ENCODE peak calls at places on chromosome 11, in ten cellular contexts. Q is tibial artery, E is A549, V is PC-3, J is lower lobe of right lung, C is neuronal stem cell, Z is endothelial cell of umbilical vein, Y is transverse colon, P is body of pancreas, H is pancreas. R is an unnamed sample.

GRCh38 chr11:86570020-86570419 is 102.4 kb downstream of the ME3 start:
- DNase-seq in Q (no peak), P (no peak), E (no peak), C (no peak), Z (peak), J (no peak), H (no peak), V (no peak), Y (no peak), R (peak)

GRCh38 chr11:95088946-95089619 is 563 bp upstream of the ENDOD1 start:
- DNase-seq in E (peak), C (no peak), Q (no peak), Y (no peak), P (peak), J (no peak), Z (no peak), H (no peak), V (no peak), R (no peak)

GRCh38 chr11:116215471-116216113 is 557.2 kb downstream of the BUD13 start:
- DNase-seq in V (no peak), Y (no peak), E (peak), C (no peak), Z (no peak), P (no peak), J (no peak), H (no peak), Q (no peak), R (peak)

GRCh38 chr11:133040289-133040893 is 491.9 kb downstream of the OPCML start:
- DNase-seq in E (no peak), J (no peak), V (no peak), Y (no peak), H (no peak), P (no peak), C (no peak), Z (no peak), Q (no peak), R (no peak)

GRCh38 chr11:46669606-46670243 is 30.7 kb downstream of the ARHGAP1 start:
- DNase-seq in Y (no peak), Q (no peak), V (peak), H (no peak), Z (no peak), J (no peak), P (no peak), E (peak), C (no peak), R (no peak)

GRCh38 chr11:77069336-77069968 is 2.7 kb downstream of the CAPN5 start:
- DNase-seq in E (no peak), Q (no peak), H (no peak), P (no peak), Z (no peak), V (no peak), C (no peak), Y (peak), J (no peak), R (no peak)

GRCh38 chr11:77604281-77604680 is 14.5 kb downstream of the AQP11 start:
- DNase-seq in C (no peak), V (no peak), H (no peak), Z (no peak), Q (no peak), Y (no peak), E (no peak), J (no peak), P (no peak), R (no peak)

GRCh38 chr11:35367491-35367890 is 51.9 kb downstream of the SLC1A2 start:
- DNase-seq in C (no peak), Y (no peak), Q (no peak), P (no peak), J (no peak), H (no peak), E (no peak), V (peak), Z (no peak), R (no peak)

GRCh38 chr11:43268161-43268560 is 43.6 kb upstream of the API5 start:
- DNase-seq in J (no peak), E (no peak), Y (no peak), V (no peak), H (peak), C (no peak), Z (no peak), P (peak), Q (no peak), R (no peak)

GRCh38 chr11:94194712-94195111 is 66.1 kb downstream of the PANX1 start:
- DNase-seq in E (no peak), Q (no peak), Z (no peak), C (no peak), J (no peak), P (no peak), H (no peak), V (no peak), Y (no peak), R (no peak)

GRCh38 chr11:123624974-123625373 is 29.4 kb downstream of the SCN3B start:
- DNase-seq in J (no peak), H (no peak), E (no peak), P (no peak), Z (no peak), V (no peak), C (no peak), Y (no peak), Q (no peak), R (peak)

GRCh38 chr11:48096588-48097525 is 116.5 kb downstream of the PTPRJ start:
- DNase-seq in C (no peak), V (peak), J (no peak), E (no peak), H (no peak), Z (no peak), Y (no peak), Q (no peak), P (no peak), R (no peak)

GRCh38 chr11:35418847-35419712 is at the start of gene SLC1A2:
- DNase-seq in E (peak), Q (no peak), H (peak), Y (no peak), Z (no peak), J (peak), C (peak), P (peak), V (no peak), R (peak)

GRCh38 chr11:35420371-35420770 is 1.0 kb upstream of the SLC1A2 start:
- DNase-seq in Z (no peak), C (peak), E (no peak), P (peak), H (peak), Y (no peak), J (peak), V (no peak), Q (no peak), R (peak)

GRCh38 chr11:55949330-55949729 is 13.1 kb upstream of the OR5I1 start:
- DNase-seq in C (no peak), H (no peak), P (no peak), Y (no peak), V (no peak), E (no peak), Z (no peak), Q (no peak), J (no peak), R (no peak)

DNA sequence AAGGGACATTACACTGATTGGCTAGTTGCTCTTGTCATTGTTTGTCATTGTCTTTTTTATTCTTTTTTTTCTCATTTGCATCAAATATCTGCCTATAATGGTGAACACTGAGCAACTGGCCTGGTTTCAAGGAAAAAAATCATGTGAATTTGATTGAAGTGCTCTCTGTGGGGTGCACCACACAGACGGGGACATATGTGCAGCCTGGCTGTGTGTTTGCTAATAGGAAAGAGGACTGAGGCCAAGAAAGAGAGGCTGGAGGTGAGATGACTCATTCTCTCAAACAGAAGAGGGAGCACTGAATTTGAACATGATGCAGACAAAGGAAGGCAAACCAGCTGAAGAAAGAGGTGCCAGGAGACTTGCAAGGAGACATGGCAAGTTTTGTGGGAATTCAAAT is 684.9 kb upstream of the CCDC90B start:
- DNase-seq in J (no peak), E (no peak), Q (no peak), Y (no peak), C (peak), P (peak), H (no peak), Z (no peak), V (no peak), R (peak)
- H3K27ac ChIP-seq in J (no peak), E (no peak), Q (no peak), Y (no peak), C (no peak), P (no peak), H (no peak), Z (no peak), V (no peak), R (no peak)

GRCh38 chr11:8332196-8332595 is 68.5 kb upstream of the LMO1 start:
- DNase-seq in Q (no peak), H (no peak), C (no peak), Y (no peak), P (no peak), E (no peak), J (no peak), Z (no peak), V (no peak), R (no peak)

GRCh38 chr11:8335186-8335585 is 71.5 kb upstream of the LMO1 start:
- DNase-seq in Z (no peak), E (no peak), C (no peak), Q (no peak), Y (no peak), P (no peak), V (no peak), H (no peak), J (no peak), R (no peak)

GRCh38 chr11:8331767-8332166 is 68.1 kb upstream of the LMO1 start:
- DNase-seq in Z (no peak), C (no peak), E (no peak), H (no peak), Y (no peak), J (no peak), V (no peak), Q (no peak), P (no peak), R (no peak)

GRCh38 chr11:8335683-8336082 is 72.0 kb upstream of the LMO1 start:
- DNase-seq in Y (no peak), H (no peak), Q (no peak), V (peak), J (no peak), E (no peak), Z (no peak), P (no peak), C (no peak), R (no peak)

DNA sequence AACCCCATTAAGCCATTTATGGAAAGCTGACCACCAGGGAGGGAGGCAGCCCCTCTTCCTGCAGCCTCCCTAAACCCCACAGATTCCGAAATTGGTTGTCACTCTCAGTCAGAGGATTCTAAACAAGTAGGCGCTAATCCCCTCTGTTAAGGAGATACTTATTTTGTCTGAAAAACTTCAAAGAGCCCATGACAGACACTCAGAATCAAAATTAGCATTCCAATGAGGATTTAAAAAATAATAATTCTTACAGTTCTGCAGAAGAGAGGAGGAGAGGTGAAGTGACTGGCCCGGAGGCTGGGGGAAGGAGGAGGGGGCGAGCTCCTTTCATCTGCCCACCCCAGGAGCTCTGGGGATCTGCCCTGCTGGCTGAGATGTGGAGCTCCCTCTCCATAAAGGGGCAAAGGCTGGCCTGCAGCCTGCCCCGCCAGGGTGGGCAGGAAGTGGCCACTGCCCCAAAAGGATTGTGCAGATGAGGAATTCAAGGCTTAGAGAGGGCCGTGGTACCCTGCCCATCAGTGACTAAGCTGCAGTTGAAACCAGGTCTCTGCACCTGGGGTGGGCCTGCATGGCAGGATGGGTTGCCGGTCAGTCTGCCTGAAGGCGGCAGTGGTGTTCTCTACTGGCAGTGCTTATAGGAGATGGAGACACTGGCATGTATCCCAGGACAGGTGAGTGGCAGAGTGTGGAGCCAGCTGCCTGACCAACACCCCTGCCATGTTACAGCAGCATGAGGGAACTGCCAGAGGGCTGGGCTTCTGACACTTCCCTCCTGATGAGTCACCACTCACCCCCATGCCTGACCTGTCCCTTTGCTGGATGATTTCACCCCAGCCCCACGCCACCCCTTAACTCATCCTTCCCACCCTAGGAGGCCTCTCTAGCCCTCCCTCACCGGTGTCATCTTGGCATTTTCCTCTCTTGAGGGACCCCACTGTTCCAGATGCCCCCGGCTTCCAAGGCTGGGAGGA is 70.0 kb upstream of the LMO1 start:
- DNase-seq in V (peak), Q (no peak), J (no peak), Y (no peak), E (peak), Z (no peak), H (no peak), P (no peak), C (no peak), R (no peak)
- H3K27ac ChIP-seq in V (no peak), Q (no peak), J (no peak), Y (no peak), E (no peak), Z (no peak), H (no peak), P (no peak), C (peak), R (no peak)

GRCh38 chr11:63573881-63574855 is 11.0 kb upstream of the PLAAT2 start:
- DNase-seq in Y (peak), Q (peak), E (peak), C (no peak), P (peak), H (no peak), V (no peak), Z (peak), J (no peak), R (peak)

GRCh38 chr11:63569570-63569969 is 6.4 kb upstream of the PLAAT2 start:
- DNase-seq in V (no peak), Q (no peak), Z (no peak), Y (no peak), J (no peak), C (no peak), H (no peak), E (no peak), P (no peak), R (no peak)

GRCh38 chr11:63572026-63572688 is 9.0 kb upstream of the PLAAT2 start:
- DNase-seq in H (no peak), E (no peak), J (no peak), Y (no peak), V (no peak), C (no peak), P (no peak), Q (no peak), Z (no peak), R (no peak)

DNA sequence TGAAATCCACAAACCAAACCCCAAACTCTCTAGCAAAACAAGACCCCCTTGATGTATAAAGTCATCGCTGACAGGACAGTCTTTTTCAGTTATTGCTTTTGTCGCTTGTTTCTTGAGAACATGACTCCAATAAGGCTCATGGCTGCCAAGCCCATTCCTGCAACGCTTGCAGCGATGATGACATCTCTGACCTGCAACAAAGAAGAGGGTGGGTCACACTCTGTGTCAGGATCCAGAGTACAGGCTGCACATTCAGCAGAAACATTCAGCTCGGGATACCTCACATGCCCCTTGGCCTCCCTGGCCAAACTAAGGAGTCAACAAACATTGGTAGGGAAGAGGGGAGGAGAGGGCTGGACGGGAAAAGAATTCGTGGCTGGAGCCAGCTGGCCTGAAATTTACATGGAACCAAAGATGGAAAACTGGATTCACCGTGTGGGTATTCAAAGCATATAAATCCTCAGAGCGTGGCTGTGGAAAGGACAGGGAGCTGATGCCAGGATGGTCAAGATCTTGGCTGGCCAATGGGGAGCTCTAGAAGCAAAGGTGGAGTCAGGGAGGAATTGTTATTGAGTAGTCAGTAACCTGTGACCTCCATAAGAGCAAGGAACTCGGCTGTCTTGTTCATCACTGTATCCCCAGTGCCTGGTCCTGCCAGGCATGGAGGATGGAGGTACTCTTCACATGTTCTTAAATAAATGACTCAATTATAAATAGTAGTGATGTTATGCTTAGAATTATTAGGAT is 11.8 kb upstream of the PLAAT2 start:
- DNase-seq in Q (peak), V (no peak), Z (no peak), C (no peak), H (no peak), P (no peak), Y (no peak), J (no peak), E (no peak), R (no peak)
- H3K27ac ChIP-seq in Q (peak), V (no peak), Z (no peak), C (no peak), H (no peak), P (peak), Y (peak), J (peak), E (peak), R (no peak)

DNA sequence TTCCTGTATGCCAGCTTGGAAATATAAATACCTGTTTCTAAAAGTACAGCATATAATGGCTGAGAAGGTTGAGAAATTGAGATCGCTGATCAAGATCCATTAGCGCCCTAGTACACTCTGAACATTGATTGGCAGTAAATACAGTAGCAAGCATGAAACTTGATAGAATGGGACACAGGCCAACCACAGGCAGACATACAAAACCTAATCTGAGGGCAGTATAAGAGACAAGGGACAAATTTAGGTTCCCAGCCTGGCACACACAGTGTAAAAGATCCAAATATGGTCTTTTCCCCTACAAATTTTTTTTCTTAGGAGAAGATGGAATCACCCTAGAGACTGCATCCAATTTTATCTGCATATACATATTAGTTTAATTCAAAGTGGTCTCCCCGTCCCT is 126.5 kb upstream of the ARHGAP42 start:
- DNase-seq in Y (no peak), E (no peak), P (no peak), Z (no peak), C (no peak), H (no peak), Q (no peak), V (no peak), J (no peak), R (no peak)
- H3K27ac ChIP-seq in Y (no peak), E (no peak), P (no peak), Z (no peak), C (no peak), H (no peak), Q (no peak), V (no peak), J (no peak), R (no peak)

R was measured in cardiac muscle cell.